ENCODE peak calls at places on chromosomes 3 and 15, in seven cellular contexts. E is CD8-positive, alpha-beta T cell; I is adrenal gland; Z is memory B cell; R is kidney epithelial cell; T is stimulated activated CD8-positive, alpha-beta memory T cell treated with anti-CD3 and anti-CD28 coated beads, Interleukin-4, amount 100 ng/mL, for 48 hours; K is mucosa of descending colon. N is an unnamed sample.
A peak's percentile ranks its signal among the peaks of the same experiment; 100 is the strongest.

GRCh38 chr3:71987828-71988227 is 202.9 kb upstream of the PROK2 start:
- DNase-seq in T (no peak), R (no peak), K (no peak), I (no peak), E (no peak), Z (no peak), N (no peak)

GRCh38 chr3:55750525-55750924 is 263.4 kb upstream of the WNT5A start:
- DNase-seq in R (peak; percentile 88), E (no peak), I (no peak), T (no peak), Z (no peak), K (peak; percentile 24), N (no peak)

GRCh38 chr3:55017876-55018275 is 90.0 kb upstream of the LRTM1 start:
- DNase-seq in K (no peak), T (no peak), I (no peak), R (no peak), Z (no peak), E (no peak), N (no peak)

GRCh38 chr3:65020233-65020632 is 332.4 kb upstream of the ADAMTS9 start:
- DNase-seq in K (no peak), E (no peak), I (no peak), Z (no peak), T (no peak), R (no peak), N (no peak)

GRCh38 chr3:14235003-14235876 is 56.6 kb downstream of the LSM3 start:
- DNase-seq in K (peak; percentile 60), Z (no peak), I (no peak), R (no peak), E (no peak), T (no peak), N (no peak)

GRCh38 chr15:51183076-51183475 is 88.4 kb upstream of the TNFAIP8L3 start:
- DNase-seq in I (no peak), E (no peak), Z (no peak), T (no peak), R (no peak), K (no peak), N (no peak)

GRCh38 chr3:12507871-12508281 is 23.6 kb downstream of the TSEN2 start:
- DNase-seq in I (no peak), T (no peak), Z (no peak), K (no peak), E (no peak), R (no peak), N (no peak)

GRCh38 chr3:127324080-127324479 is 36.2 kb upstream of the PRR20G start:
- DNase-seq in I (no peak), E (no peak), Z (no peak), R (no peak), T (no peak), K (no peak), N (no peak)